ENCODE peak calls at places on chromosomes 1 and 21, in nine cellular contexts. One of them, this sample, is unnamed.
A peak's percentile ranks its signal among the peaks of the same experiment; 100 is the strongest.

GRCh38 chr1:118934706-118935105 is 53.4 kb downstream of the TBX15 start:
- DNase-seq in pancreas: no peak
- DNase-seq in lung: no peak
- DNase-seq in fibroblast of mammary gland: no peak
- DNase-seq in esophagus squamous epithelium: no peak
- DNase-seq in WERI-Rb-1: no peak
- DNase-seq in NB4: no peak
- DNase-seq in fibroblast of the aortic adventitia: peak; percentile 17
- DNase-seq in endodermal cell: no peak
- DNase-seq in this sample: no peak

GRCh38 chr1:110155878-110156522 is 5.7 kb downstream of the SLC6A17 start:
- DNase-seq in pancreas: peak; percentile 53
- DNase-seq in lung: peak; percentile 39
- DNase-seq in fibroblast of mammary gland: peak; percentile 50
- DNase-seq in esophagus squamous epithelium: no peak
- DNase-seq in WERI-Rb-1: no peak
- DNase-seq in NB4: peak; percentile 65
- DNase-seq in fibroblast of the aortic adventitia: peak; percentile 70
- DNase-seq in endodermal cell: peak; percentile 97
- DNase-seq in this sample: no peak

GRCh38 chr1:156372265-156372586 is 3.2 kb downstream of the RHBG start:
- DNase-seq in pancreas: no peak
- DNase-seq in lung: no peak
- DNase-seq in fibroblast of mammary gland: no peak
- DNase-seq in esophagus squamous epithelium: no peak
- DNase-seq in WERI-Rb-1: no peak
- DNase-seq in NB4: no peak
- DNase-seq in fibroblast of the aortic adventitia: no peak
- DNase-seq in endodermal cell: no peak
- DNase-seq in this sample: no peak

GRCh38 chr1:222642468-222642867 is 24.6 kb downstream of the MIA3 start:
- DNase-seq in pancreas: no peak
- DNase-seq in lung: no peak
- DNase-seq in fibroblast of mammary gland: no peak
- DNase-seq in esophagus squamous epithelium: no peak
- DNase-seq in WERI-Rb-1: no peak
- DNase-seq in NB4: no peak
- DNase-seq in fibroblast of the aortic adventitia: no peak
- DNase-seq in endodermal cell: no peak
- DNase-seq in this sample: no peak

GRCh38 chr1:244559561-244559960 is 93.4 kb upstream of the DESI2 start:
- DNase-seq in pancreas: no peak
- DNase-seq in lung: no peak
- DNase-seq in fibroblast of mammary gland: no peak
- DNase-seq in esophagus squamous epithelium: no peak
- DNase-seq in WERI-Rb-1: no peak
- DNase-seq in NB4: no peak
- DNase-seq in fibroblast of the aortic adventitia: no peak
- DNase-seq in endodermal cell: no peak
- DNase-seq in this sample: no peak

GRCh38 chr1:3891329-3891867 is 8.7 kb downstream of the C1orf174 start:
- DNase-seq in pancreas: no peak
- DNase-seq in lung: no peak
- DNase-seq in fibroblast of mammary gland: no peak
- DNase-seq in esophagus squamous epithelium: no peak
- DNase-seq in WERI-Rb-1: no peak
- DNase-seq in NB4: no peak
- DNase-seq in fibroblast of the aortic adventitia: no peak
- DNase-seq in endodermal cell: no peak
- DNase-seq in this sample: no peak

GRCh38 chr1:212256404-212256803 is 28.8 kb upstream of the PPP2R5A start:
- DNase-seq in pancreas: no peak
- DNase-seq in lung: no peak
- DNase-seq in fibroblast of mammary gland: no peak
- DNase-seq in esophagus squamous epithelium: no peak
- DNase-seq in WERI-Rb-1: no peak
- DNase-seq in NB4: peak; percentile 92
- DNase-seq in fibroblast of the aortic adventitia: no peak
- DNase-seq in endodermal cell: no peak
- DNase-seq in this sample: peak; percentile 5

GRCh38 chr1:47986741-47987140 is 10.4 kb downstream of the TRABD2B start:
- DNase-seq in pancreas: peak; percentile 21
- DNase-seq in lung: no peak
- DNase-seq in fibroblast of mammary gland: peak; percentile 14
- DNase-seq in esophagus squamous epithelium: no peak
- DNase-seq in WERI-Rb-1: no peak
- DNase-seq in NB4: no peak
- DNase-seq in fibroblast of the aortic adventitia: peak; percentile 50
- DNase-seq in endodermal cell: no peak
- DNase-seq in this sample: no peak

GRCh38 chr1:29703596-29703995 is 467.3 kb downstream of the PTPRU start:
- DNase-seq in pancreas: no peak
- DNase-seq in lung: no peak
- DNase-seq in fibroblast of mammary gland: peak; percentile 51
- DNase-seq in esophagus squamous epithelium: no peak
- DNase-seq in WERI-Rb-1: peak; percentile 62
- DNase-seq in NB4: peak; percentile 23
- DNase-seq in fibroblast of the aortic adventitia: peak; percentile 62
- DNase-seq in endodermal cell: peak; percentile 70
- DNase-seq in this sample: no peak

GRCh38 chr1:167707942-167708341 is 13.8 kb upstream of the MPZL1 start:
- DNase-seq in pancreas: no peak
- DNase-seq in lung: no peak
- DNase-seq in fibroblast of mammary gland: no peak
- DNase-seq in esophagus squamous epithelium: no peak
- DNase-seq in WERI-Rb-1: no peak
- DNase-seq in NB4: no peak
- DNase-seq in fibroblast of the aortic adventitia: no peak
- DNase-seq in endodermal cell: peak; percentile 58
- DNase-seq in this sample: no peak

GRCh38 chr1:205775015-205775716 is at the start of gene RAB29:
- DNase-seq in pancreas: peak; percentile 80
- DNase-seq in lung: peak; percentile 86
- DNase-seq in fibroblast of mammary gland: peak; percentile 80
- DNase-seq in esophagus squamous epithelium: peak; percentile 50
- DNase-seq in WERI-Rb-1: peak; percentile 93
- DNase-seq in NB4: peak; percentile 87
- DNase-seq in fibroblast of the aortic adventitia: peak; percentile 89
- DNase-seq in endodermal cell: peak; percentile 94
- DNase-seq in this sample: peak; percentile 72

GRCh38 chr21:34878501-34878900 is 170.6 kb downstream of the RUNX1 start:
- DNase-seq in pancreas: no peak
- DNase-seq in lung: peak; percentile 78
- DNase-seq in fibroblast of mammary gland: no peak
- DNase-seq in esophagus squamous epithelium: no peak
- DNase-seq in WERI-Rb-1: no peak
- DNase-seq in NB4: no peak
- DNase-seq in fibroblast of the aortic adventitia: no peak
- DNase-seq in endodermal cell: no peak
- DNase-seq in this sample: no peak

GRCh38 chr1:182102042-182102416 is 40.5 kb upstream of the ZNF648 start:
- DNase-seq in pancreas: no peak
- DNase-seq in lung: no peak
- DNase-seq in fibroblast of mammary gland: no peak
- DNase-seq in esophagus squamous epithelium: no peak
- DNase-seq in WERI-Rb-1: no peak
- DNase-seq in NB4: no peak
- DNase-seq in fibroblast of the aortic adventitia: no peak
- DNase-seq in endodermal cell: no peak
- DNase-seq in this sample: no peak

GRCh38 chr1:90835661-90836344 is 118.7 kb upstream of the BARHL2 start:
- DNase-seq in pancreas: no peak
- DNase-seq in lung: no peak
- DNase-seq in fibroblast of mammary gland: no peak
- DNase-seq in esophagus squamous epithelium: no peak
- DNase-seq in WERI-Rb-1: no peak
- DNase-seq in NB4: no peak
- DNase-seq in fibroblast of the aortic adventitia: no peak
- DNase-seq in endodermal cell: peak; percentile 82
- DNase-seq in this sample: no peak

GRCh38 chr21:22556829-22557228 is 1558.6 kb downstream of the NCAM2 start:
- DNase-seq in pancreas: no peak
- DNase-seq in lung: no peak
- DNase-seq in fibroblast of mammary gland: no peak
- DNase-seq in esophagus squamous epithelium: no peak
- DNase-seq in WERI-Rb-1: no peak
- DNase-seq in NB4: no peak
- DNase-seq in fibroblast of the aortic adventitia: no peak
- DNase-seq in endodermal cell: no peak
- DNase-seq in this sample: no peak

GRCh38 chr1:106266786-106267185 is 789.7 kb upstream of the PRMT6 start:
- DNase-seq in pancreas: no peak
- DNase-seq in lung: no peak
- DNase-seq in fibroblast of mammary gland: no peak
- DNase-seq in esophagus squamous epithelium: no peak
- DNase-seq in WERI-Rb-1: no peak
- DNase-seq in NB4: no peak
- DNase-seq in fibroblast of the aortic adventitia: no peak
- DNase-seq in endodermal cell: no peak
- DNase-seq in this sample: no peak
- TF ChIP-seq CTCF in pancreas: no peak
- TF ChIP-seq CTCF in lung: no peak
- TF ChIP-seq CTCF in fibroblast of mammary gland: no peak
- TF ChIP-seq CTCF in esophagus squamous epithelium: no peak
- TF ChIP-seq CTCF in WERI-Rb-1: no peak
- TF ChIP-seq CTCF in NB4: no peak
- TF ChIP-seq CTCF in fibroblast of the aortic adventitia: no peak
- TF ChIP-seq CTCF in endodermal cell: no peak
- TF ChIP-seq CTCF in this sample: no peak

DNA sequence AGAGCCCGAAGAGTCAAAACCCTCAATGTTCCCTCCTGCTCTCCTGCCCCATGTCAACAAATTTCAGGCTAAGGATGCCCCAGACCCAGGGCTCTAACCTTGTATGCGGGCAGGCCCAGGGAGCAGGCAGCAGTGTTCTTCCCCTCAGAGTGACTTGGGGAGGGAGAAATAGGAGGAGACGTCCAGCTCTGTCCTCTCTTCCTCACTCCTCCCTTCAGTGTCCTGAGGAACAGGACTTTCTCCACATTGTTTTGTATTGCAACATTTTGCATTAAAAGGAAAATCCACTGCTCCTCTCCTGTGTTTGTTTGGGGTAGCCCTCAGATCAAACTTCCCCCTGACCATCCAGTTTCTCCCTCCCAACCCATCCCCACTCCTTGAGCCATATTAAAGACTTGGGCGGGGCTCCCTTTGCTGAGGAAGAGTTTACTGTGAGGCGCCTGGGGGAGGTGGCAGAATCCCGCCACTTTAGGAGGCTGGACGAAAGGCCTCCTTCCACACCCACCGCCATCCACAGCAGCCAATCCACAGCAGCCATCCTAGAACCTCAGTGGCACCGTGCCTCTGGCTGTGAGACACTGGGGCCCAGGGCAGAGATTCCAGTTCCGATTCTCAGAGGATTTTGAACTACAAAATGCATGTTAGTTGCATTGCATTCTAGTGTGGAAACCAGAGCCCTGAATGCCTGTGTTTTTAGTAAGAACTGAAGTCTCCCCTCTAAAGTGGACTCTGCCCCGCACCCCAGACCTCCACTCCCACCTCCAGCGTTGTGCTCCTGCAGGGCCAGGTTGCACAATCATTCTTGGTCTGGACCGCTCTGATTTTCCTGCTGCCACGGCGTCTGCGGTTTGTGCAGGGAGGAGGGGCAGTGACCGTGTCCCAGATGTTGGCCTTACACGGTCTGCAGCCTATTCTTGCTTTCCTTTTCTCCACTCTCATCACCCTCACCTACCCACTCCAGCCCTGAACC is 3.0 kb downstream of the OLFML3 start:
- DNase-seq in pancreas: peak; percentile 50
- DNase-seq in lung: peak; percentile 64
- DNase-seq in fibroblast of mammary gland: peak; percentile 90
- DNase-seq in esophagus squamous epithelium: no peak
- DNase-seq in WERI-Rb-1: no peak
- DNase-seq in NB4: peak; percentile 66
- DNase-seq in fibroblast of the aortic adventitia: peak; percentile 90
- DNase-seq in endodermal cell: no peak
- DNase-seq in this sample: no peak
- H3K4me3 ChIP-seq in pancreas: no peak overlapping the region
- H3K4me3 ChIP-seq in lung: no peak overlapping the region
- H3K4me3 ChIP-seq in fibroblast of mammary gland: peak overlapping the region; percentile 32
- H3K4me3 ChIP-seq in esophagus squamous epithelium: peak overlapping the region; percentile 48
- H3K4me3 ChIP-seq in WERI-Rb-1: no peak overlapping the region
- H3K4me3 ChIP-seq in NB4: no peak overlapping the region
- H3K4me3 ChIP-seq in fibroblast of the aortic adventitia: peak overlapping the region; percentile 76
- H3K4me3 ChIP-seq in endodermal cell: no peak overlapping the region
- H3K4me3 ChIP-seq in this sample: no peak overlapping the region

GRCh38 chr1:102174259-102174863 is 177.6 kb upstream of the OLFM3 start:
- DNase-seq in pancreas: no peak
- DNase-seq in lung: no peak
- DNase-seq in fibroblast of mammary gland: no peak
- DNase-seq in esophagus squamous epithelium: no peak
- DNase-seq in WERI-Rb-1: peak; percentile 28
- DNase-seq in NB4: peak; percentile 16
- DNase-seq in fibroblast of the aortic adventitia: no peak
- DNase-seq in endodermal cell: peak; percentile 83
- DNase-seq in this sample: no peak
- TF ChIP-seq CTCF in pancreas: no peak
- TF ChIP-seq CTCF in lung: no peak
- TF ChIP-seq CTCF in fibroblast of mammary gland: no peak
- TF ChIP-seq CTCF in esophagus squamous epithelium: no peak
- TF ChIP-seq CTCF in WERI-Rb-1: peak; percentile 73
- TF ChIP-seq CTCF in NB4: peak; percentile 67
- TF ChIP-seq CTCF in fibroblast of the aortic adventitia: no peak
- TF ChIP-seq CTCF in endodermal cell: peak; percentile 89
- TF ChIP-seq CTCF in this sample: peak; percentile 87

GRCh38 chr1:20409017-20409416 is 77.0 kb downstream of the CAMK2N1 start:
- DNase-seq in pancreas: no peak
- DNase-seq in lung: no peak
- DNase-seq in fibroblast of mammary gland: peak; percentile 11
- DNase-seq in esophagus squamous epithelium: no peak
- DNase-seq in WERI-Rb-1: no peak
- DNase-seq in NB4: no peak
- DNase-seq in fibroblast of the aortic adventitia: no peak
- DNase-seq in endodermal cell: no peak
- DNase-seq in this sample: no peak

GRCh38 chr1:20403423-20404145 is 82.4 kb downstream of the CAMK2N1 start:
- DNase-seq in pancreas: peak; percentile 1
- DNase-seq in lung: no peak
- DNase-seq in fibroblast of mammary gland: no peak
- DNase-seq in esophagus squamous epithelium: no peak
- DNase-seq in WERI-Rb-1: no peak
- DNase-seq in NB4: no peak
- DNase-seq in fibroblast of the aortic adventitia: no peak
- DNase-seq in endodermal cell: peak; percentile 48
- DNase-seq in this sample: no peak

GRCh38 chr1:20405051-20405754 is 80.8 kb downstream of the CAMK2N1 start:
- DNase-seq in pancreas: no peak
- DNase-seq in lung: no peak
- DNase-seq in fibroblast of mammary gland: no peak
- DNase-seq in esophagus squamous epithelium: no peak
- DNase-seq in WERI-Rb-1: no peak
- DNase-seq in NB4: no peak
- DNase-seq in fibroblast of the aortic adventitia: no peak
- DNase-seq in endodermal cell: peak; percentile 41
- DNase-seq in this sample: no peak

GRCh38 chr1:20404466-20404865 is 81.5 kb downstream of the CAMK2N1 start:
- DNase-seq in pancreas: no peak
- DNase-seq in lung: no peak
- DNase-seq in fibroblast of mammary gland: no peak
- DNase-seq in esophagus squamous epithelium: no peak
- DNase-seq in WERI-Rb-1: no peak
- DNase-seq in NB4: no peak
- DNase-seq in fibroblast of the aortic adventitia: no peak
- DNase-seq in endodermal cell: peak; percentile 71
- DNase-seq in this sample: no peak

GRCh38 chr1:20405893-20406604 is 80.0 kb downstream of the CAMK2N1 start:
- DNase-seq in pancreas: no peak
- DNase-seq in lung: no peak
- DNase-seq in fibroblast of mammary gland: peak; percentile 97
- DNase-seq in esophagus squamous epithelium: no peak
- DNase-seq in WERI-Rb-1: no peak
- DNase-seq in NB4: no peak
- DNase-seq in fibroblast of the aortic adventitia: peak; percentile 92
- DNase-seq in endodermal cell: peak; percentile 50
- DNase-seq in this sample: no peak
- H3K4me3 ChIP-seq in pancreas: no peak overlapping the region
- H3K4me3 ChIP-seq in lung: no peak overlapping the region
- H3K4me3 ChIP-seq in fibroblast of mammary gland: no peak overlapping the region
- H3K4me3 ChIP-seq in esophagus squamous epithelium: no peak overlapping the region
- H3K4me3 ChIP-seq in WERI-Rb-1: no peak overlapping the region
- H3K4me3 ChIP-seq in NB4: no peak overlapping the region
- H3K4me3 ChIP-seq in fibroblast of the aortic adventitia: no peak overlapping the region
- H3K4me3 ChIP-seq in endodermal cell: peak overlapping the region; percentile 46
- H3K4me3 ChIP-seq in this sample: no peak overlapping the region